ENCODE peak calls at places on chromosomes 3 and 15, in ten cellular contexts. F is dorsolateral prefrontal cortex, P is Panc1, J is GM12865, K is foreskin fibroblast, A is H1, G is lung, B is fibroblast of mammary gland, V is ovary, R is mammary epithelial cell. W is an unnamed sample.

GRCh38 chr3:53863127-53863526 is 16.8 kb downstream of the IL17RB start:
- DNase-seq in V (no peak), G (no peak), B (no peak), R (no peak), J (no peak), P (no peak), K (no peak), A (no peak), F (no peak), W (no peak)

GRCh38 chr3:168517514-168518071 is 421.9 kb upstream of the GOLIM4 start:
- DNase-seq in B (no peak), P (no peak), R (peak), G (no peak), V (no peak), F (no peak), K (no peak), A (no peak), J (peak), W (no peak)

GRCh38 chr3:45055411-45056143 is 29.5 kb downstream of the CLEC3B start:
- DNase-seq in K (peak), R (no peak), F (no peak), P (no peak), J (peak), V (no peak), G (no peak), B (peak), A (no peak), W (peak)

GRCh38 chr15:72182673-72183072 is 14.9 kb downstream of the GRAMD2A start:
- DNase-seq in K (no peak), V (no peak), G (no peak), P (no peak), R (peak), B (no peak), J (no peak), A (no peak), F (no peak), W (peak)

GRCh38 chr3:136644200-136644599 is 108.0 kb downstream of the STAG1 start:
- DNase-seq in A (no peak), R (no peak), F (no peak), P (no peak), G (no peak), B (no peak), V (no peak), K (no peak), J (no peak), W (no peak)

GRCh38 chr15:85496551-85497545 is 116.4 kb downstream of the AKAP13 start:
- DNase-seq in F (no peak), A (no peak), P (no peak), R (no peak), K (no peak), V (no peak), J (no peak), B (no peak), G (no peak), W (no peak)

GRCh38 chr3:192303235-192303634 is 424.1 kb downstream of the FGF12 start:
- DNase-seq in K (no peak), V (no peak), R (no peak), P (no peak), A (no peak), J (no peak), F (no peak), B (no peak), G (no peak), W (no peak)

GRCh38 chr3:66259721-66260255 is 39.0 kb downstream of the SLC25A26 start:
- DNase-seq in V (no peak), R (no peak), F (no peak), G (no peak), J (no peak), P (no peak), B (peak), K (peak), A (no peak), W (no peak)

GRCh38 chr3:143737065-143737464 is 111.2 kb downstream of the SLC9A9 start:
- DNase-seq in G (no peak), R (peak), K (no peak), V (no peak), A (no peak), F (no peak), B (peak), P (no peak), J (no peak), W (no peak)

GRCh38 chr3:154955907-154956533 is 124.1 kb upstream of the MME start:
- DNase-seq in F (no peak), P (no peak), J (no peak), V (no peak), B (no peak), R (no peak), A (no peak), K (no peak), G (no peak), W (no peak)

GRCh38 chr3:191366675-191367074 is 36.3 kb upstream of the UTS2B start:
- DNase-seq in J (no peak), F (no peak), B (peak), P (no peak), R (no peak), K (no peak), A (no peak), G (no peak), V (no peak), W (peak)

GRCh38 chr3:141346839-141347238 is 21.5 kb upstream of the ZBTB38 start:
- DNase-seq in J (no peak), V (no peak), F (no peak), K (no peak), P (no peak), A (no peak), B (peak), G (no peak), R (no peak), W (no peak)

GRCh38 chr3:55686720-55687254 is 199.7 kb upstream of the WNT5A start:
- DNase-seq in F (no peak), P (no peak), B (peak), J (no peak), K (no peak), G (no peak), R (no peak), A (no peak), V (no peak), W (no peak)

GRCh38 chr3:149388001-149388435 is 10.6 kb upstream of the TM4SF1 start:
- DNase-seq in R (peak), V (no peak), K (peak), B (peak), J (no peak), A (no peak), G (no peak), F (no peak), P (no peak), W (peak)

GRCh38 chr3:87626471-87626995 is 350.1 kb upstream of the POU1F1 start:
- DNase-seq in V (no peak), A (no peak), P (no peak), R (no peak), F (no peak), B (no peak), J (no peak), G (no peak), K (no peak), W (no peak)

GRCh38 chr3:188415196-188415595 is 261.2 kb downstream of the LPP start:
- DNase-seq in K (peak), J (no peak), F (no peak), P (no peak), B (peak), G (no peak), V (no peak), R (no peak), A (no peak), W (no peak)

GRCh38 chr3:49092948-49093852 is 671 bp downstream of the QRICH1 start:
- DNase-seq in A (peak), J (peak), G (peak), K (peak), F (peak), R (peak), B (peak), P (no peak), V (peak), W (peak)

GRCh38 chr3:151971194-151971771 is 97.8 kb downstream of the SUCNR1 start:
- DNase-seq in P (no peak), V (no peak), A (no peak), B (no peak), G (no peak), F (no peak), R (no peak), J (no peak), K (no peak), W (no peak)

GRCh38 chr3:15486979-15487378 is 34.5 kb downstream of the COLQ start:
- DNase-seq in G (no peak), J (no peak), P (no peak), B (no peak), F (no peak), A (no peak), R (no peak), K (no peak), V (no peak), W (no peak)

GRCh38 chr3:13770390-13771169 is 109.3 kb downstream of the WNT7A start:
- DNase-seq in A (peak), F (peak), P (no peak), K (no peak), J (no peak), V (no peak), G (no peak), B (no peak), R (no peak), W (no peak)

GRCh38 chr15:81032818-81033217 is 32.1 kb downstream of the TLNRD1 start:
- DNase-seq in F (no peak), P (no peak), G (no peak), R (no peak), V (no peak), J (no peak), K (no peak), A (no peak), B (no peak), W (no peak)

GRCh38 chr3:9293066-9293465 is 43.6 kb upstream of the SRGAP3 start:
- DNase-seq in B (no peak), F (no peak), R (peak), G (no peak), P (no peak), V (no peak), A (no peak), J (no peak), K (no peak), W (no peak)

GRCh38 chr15:66053991-66054390 is 184.7 kb downstream of the RAB11A start:
- DNase-seq in B (no peak), G (no peak), F (no peak), A (no peak), J (no peak), P (no peak), K (no peak), V (no peak), R (no peak), W (no peak)

GRCh38 chr3:127707777-127708438 is 35.2 kb downstream of the ABTB1 start:
- DNase-seq in R (no peak), J (no peak), A (no peak), G (no peak), P (no peak), K (no peak), F (no peak), B (no peak), V (peak), W (no peak)

GRCh38 chr3:43958005-43958770 is 267.4 kb downstream of the ABHD5 start:
- DNase-seq in B (no peak), G (no peak), V (no peak), F (no peak), J (peak), A (no peak), P (no peak), R (no peak), K (no peak), W (no peak)

GRCh38 chr3:58021072-58021959 is 13.1 kb downstream of the FLNB start:
- DNase-seq in J (no peak), G (no peak), B (no peak), A (no peak), F (no peak), V (no peak), K (no peak), P (no peak), R (peak), W (no peak)

GRCh38 chr3:134651347-134652041 is 672 bp upstream of the KY start:
- DNase-seq in B (peak), R (no peak), G (no peak), J (no peak), F (no peak), P (no peak), K (no peak), A (no peak), V (peak), W (no peak)

GRCh38 chr3:53134631-53135232 is 4.5 kb upstream of the RFT1 start:
- DNase-seq in P (no peak), G (peak), K (peak), J (peak), A (peak), V (peak), B (peak), R (peak), F (peak), W (peak)

GRCh38 chr3:23685484-23686258 is 120.1 kb upstream of the UBE2E1 start:
- DNase-seq in R (peak), J (peak), V (peak), K (peak), B (peak), F (peak), G (peak), A (no peak), P (peak), W (peak)

GRCh38 chr3:183178833-183179549 is 16.5 kb upstream of the LAMP3 start:
- DNase-seq in A (no peak), R (peak), K (peak), F (peak), P (no peak), V (peak), G (peak), B (peak), J (peak), W (peak)

GRCh38 chr3:12471228-12471627 is 13.1 kb upstream of the TSEN2 start:
- DNase-seq in P (peak), B (no peak), F (no peak), K (no peak), G (no peak), R (peak), V (no peak), J (peak), A (no peak), W (no peak)

GRCh38 chr3:46091971-46092703 is 64.9 kb upstream of the XCR1 start:
- DNase-seq in K (no peak), F (no peak), V (no peak), P (no peak), A (no peak), G (no peak), B (no peak), R (no peak), J (peak), W (no peak)

GRCh38 chr15:69548771-69549170 is 96.2 kb downstream of the RPLP1 start:
- DNase-seq in V (no peak), K (no peak), B (no peak), G (no peak), A (no peak), J (no peak), P (no peak), R (no peak), F (no peak), W (no peak)

GRCh38 chr3:138433892-138434275 is 532 bp upstream of the ESYT3 start:
- DNase-seq in F (no peak), K (no peak), B (no peak), V (no peak), R (no peak), P (no peak), A (no peak), G (no peak), J (no peak), W (no peak)
- H3K4me3 ChIP-seq in F (peak), K (peak), B (no peak), V (peak), R (no peak), P (peak), A (no peak), G (no peak), J (no peak), W (no peak)

GRCh38 chr15:84034831-84035753 is 200.5 kb upstream of the GOLGA6L4 start:
- DNase-seq in B (peak), R (peak), V (no peak), F (no peak), A (no peak), G (no peak), J (peak), P (no peak), K (peak), W (peak)
- TF ChIP-seq CTCF in B (peak), R (peak), V (peak), F (peak), A (peak), G (no peak), J (peak), P (peak), K (peak), W (peak)

DNA sequence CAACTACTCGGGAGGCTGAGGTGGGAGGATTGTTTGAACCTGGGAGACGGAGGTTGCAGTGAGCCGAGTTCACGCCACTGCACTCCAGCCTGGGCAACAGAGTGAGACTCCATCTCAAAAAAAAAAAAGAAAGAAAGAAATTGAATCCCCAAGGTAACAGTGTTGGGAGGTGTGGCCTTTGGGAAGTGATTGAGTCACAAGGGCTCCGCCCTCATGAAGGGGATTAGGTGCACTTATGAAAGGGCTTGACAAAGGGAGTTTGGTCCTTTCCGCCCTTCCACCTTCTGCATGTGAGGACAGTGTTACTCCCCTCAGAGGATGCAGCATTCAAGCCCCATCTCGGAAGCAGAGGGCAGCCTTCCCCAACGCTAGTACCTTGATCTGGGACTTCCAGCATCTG is 21.3 kb downstream of the POC1A start:
- DNase-seq in V (no peak), R (no peak), J (no peak), G (no peak), F (no peak), B (no peak), A (no peak), K (no peak), P (no peak), W (no peak)
- H3K4me3 ChIP-seq in V (no peak), R (no peak), J (no peak), G (no peak), F (no peak), B (no peak), A (no peak), K (no peak), P (no peak), W (no peak)

GRCh38 chr3:39910135-39910534 is 100.7 kb downstream of the MYRIP start:
- DNase-seq in A (no peak), B (no peak), J (no peak), G (no peak), R (no peak), V (no peak), K (no peak), F (no peak), P (no peak), W (no peak)

GRCh38 chr3:39907981-39908380 is 98.6 kb downstream of the MYRIP start:
- DNase-seq in A (no peak), R (no peak), B (peak), P (no peak), V (peak), F (no peak), J (no peak), K (peak), G (no peak), W (no peak)

GRCh38 chr3:39910828-39911464 is 101.5 kb downstream of the MYRIP start:
- DNase-seq in B (peak), F (no peak), K (peak), J (no peak), V (no peak), A (no peak), P (no peak), G (no peak), R (peak), W (no peak)

GRCh38 chr3:39915027-39915426 is 105.6 kb downstream of the MYRIP start:
- DNase-seq in P (no peak), K (no peak), A (no peak), F (no peak), B (no peak), G (no peak), R (no peak), V (no peak), J (no peak), W (no peak)

DNA sequence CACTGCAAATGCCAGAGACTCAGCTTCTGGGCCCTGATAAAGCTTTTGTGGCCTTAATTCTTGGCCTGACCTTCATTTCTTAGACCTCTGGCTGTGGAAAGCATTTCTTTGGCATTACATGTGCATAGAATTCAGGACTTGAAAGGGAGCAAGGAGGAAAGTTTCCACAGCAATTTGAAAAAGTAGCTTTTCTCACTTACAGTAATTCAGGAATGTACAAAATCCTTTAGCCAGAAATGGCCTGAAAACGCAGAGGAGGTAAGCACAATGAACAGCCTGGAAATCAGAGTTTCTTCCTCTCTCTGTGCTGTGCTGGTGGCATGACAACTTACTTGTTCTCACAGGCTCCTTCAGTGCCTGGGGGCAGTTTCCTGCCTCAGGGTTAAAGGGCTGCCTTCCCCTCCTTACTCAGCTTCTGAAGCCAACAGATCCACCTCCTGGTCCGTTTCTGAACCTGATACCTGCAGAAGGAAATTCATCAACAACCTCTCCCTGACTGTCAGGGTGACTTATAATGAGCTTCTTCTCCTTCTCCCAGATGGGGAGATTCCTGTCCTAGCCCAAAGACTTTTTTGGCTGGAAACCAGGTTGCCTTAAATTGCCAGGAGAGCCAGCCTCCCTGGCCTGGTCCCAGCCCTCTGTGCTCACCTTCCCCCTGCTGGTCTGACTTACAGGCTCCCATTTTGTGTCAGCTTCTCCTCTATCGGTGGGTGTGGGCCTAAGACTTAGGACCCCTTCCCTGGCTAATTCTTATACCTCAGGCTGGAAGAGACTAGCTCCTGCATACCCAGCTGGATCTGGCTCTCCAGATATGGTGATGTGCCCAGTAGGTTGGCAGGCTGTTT is 102.3 kb downstream of the MYRIP start:
- DNase-seq in F (no peak), G (no peak), A (no peak), R (peak), V (no peak), K (peak), P (no peak), J (no peak), B (no peak), W (no peak)
- TF ChIP-seq CTCF in F (no peak), G (no peak), A (peak), R (peak), V (no peak), K (no peak), P (no peak), J (no peak), B (no peak), W (no peak)

GRCh38 chr3:32577621-32578556 is 7.2 kb upstream of the DYNC1LI1 start:
- DNase-seq in F (no peak), K (peak), P (no peak), V (no peak), J (peak), A (no peak), G (no peak), B (peak), R (no peak), W (peak)
- H3K4me3 ChIP-seq in F (no peak), K (peak), P (no peak), V (no peak), J (peak), A (no peak), G (no peak), B (no peak), R (no peak), W (peak)

GRCh38 chr3:59064276-59064675 is 14.5 kb upstream of the CFAP20DC start:
- DNase-seq in K (no peak), B (no peak), A (no peak), G (no peak), P (no peak), R (no peak), V (no peak), F (no peak), J (peak), W (no peak)
- TF ChIP-seq CTCF in K (no peak), B (no peak), A (peak), G (no peak), P (peak), R (peak), V (no peak), F (no peak), J (no peak), W (no peak)

DNA sequence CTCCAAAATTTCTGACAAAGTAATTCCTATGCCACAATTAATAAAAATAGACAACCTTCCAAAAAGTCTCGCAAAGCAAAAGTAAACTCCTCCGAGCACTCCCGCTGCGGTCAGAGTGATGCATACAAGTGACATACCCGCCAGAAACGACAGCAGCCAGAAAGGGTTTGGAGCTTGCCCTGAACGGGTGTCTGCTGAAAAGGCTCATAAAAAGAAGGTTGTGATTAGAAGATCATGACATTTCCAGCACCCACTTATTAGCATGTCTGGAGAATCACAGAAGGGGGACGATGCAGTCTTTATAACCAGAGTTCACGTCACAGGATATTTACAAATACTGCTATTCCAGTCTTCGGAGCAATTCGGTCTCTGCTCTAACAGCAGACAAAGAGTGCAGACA is 59.1 kb upstream of the FRMD4B start:
- DNase-seq in J (no peak), P (no peak), R (peak), V (no peak), A (no peak), F (no peak), K (peak), G (no peak), B (no peak), W (peak)
- H3K4me3 ChIP-seq in J (no peak), P (no peak), R (peak), V (peak), A (no peak), F (peak), K (peak), G (no peak), B (peak), W (peak)

W was measured in fibroblast of villous mesenchyme.